ENCODE peak calls at places on chromosomes 11 and 22, in ten cellular contexts. X, T, J, P, K, B, Z, O, M and G are unnamed samples.
A peak's percentile ranks its signal among the peaks of the same experiment; 100 is the strongest.

GRCh38 chr11:83047515-83048225 is 24.0 kb downstream of the RAB30 start:
- DNase-seq in K (no peak), J (no peak), X (no peak), O (no peak), M (no peak), B (no peak), Z (no peak), P (no peak), T (no peak), G (no peak)

GRCh38 chr11:77351281-77351905 is 49.9 kb upstream of the GDPD4 start:
- DNase-seq in T (no peak), Z (no peak), J (no peak), P (no peak), B (no peak), K (no peak), M (no peak), O (no peak), X (no peak), G (no peak)

GRCh38 chr11:29432719-29433325 is 584.0 kb downstream of the KCNA4 start:
- DNase-seq in K (no peak), P (peak; percentile 10), X (peak; percentile 3), J (no peak), T (peak; percentile 2), B (no peak), O (no peak), Z (no peak), M (peak; percentile 17), G (peak; percentile 0)

GRCh38 chr11:6586434-6587359 is 16.7 kb downstream of the RRP8 start:
- DNase-seq in J (no peak), O (no peak), X (no peak), K (no peak), M (no peak), Z (no peak), T (no peak), P (no peak), B (no peak), G (no peak)

GRCh38 chr22:33044059-33044458 is 14.1 kb downstream of the SYN3 start:
- DNase-seq in Z (no peak), T (no peak), K (no peak), X (no peak), B (no peak), J (no peak), M (no peak), O (no peak), P (no peak), G (no peak)

GRCh38 chr11:47233051-47233450 is 15.6 kb downstream of the ACP2 start:
- DNase-seq in J (no peak), Z (peak; percentile 59), B (no peak), X (no peak), O (no peak), M (no peak), K (peak; percentile 14), P (no peak), T (no peak), G (no peak)

GRCh38 chr11:3867209-3868071 is 12.0 kb downstream of the STIM1 start:
- DNase-seq in J (no peak), K (no peak), P (no peak), T (peak; percentile 28), B (no peak), O (peak; percentile 88), X (no peak), M (no peak), Z (peak; percentile 35), G (peak; percentile 69)

GRCh38 chr11:122441702-122442092 is 213.8 kb upstream of the UBASH3B start:
- DNase-seq in M (no peak), T (no peak), O (no peak), P (no peak), Z (no peak), J (no peak), B (no peak), K (no peak), X (no peak), G (no peak)

GRCh38 chr22:37735054-37735453 is 38.2 kb downstream of the TRIOBP start:
- DNase-seq in Z (peak; percentile 82), M (peak; percentile 72), O (no peak), P (peak; percentile 48), X (no peak), T (peak; percentile 72), K (no peak), B (no peak), J (no peak), G (no peak)

GRCh38 chr11:27716850-27717249 is 16.6 kb upstream of the BDNF start:
- DNase-seq in B (no peak), M (no peak), O (no peak), T (no peak), Z (no peak), J (no peak), X (no peak), P (no peak), K (no peak), G (no peak)

GRCh38 chr11:115083129-115083823 is 404.9 kb downstream of the NXPE2 start:
- DNase-seq in M (no peak), Z (no peak), B (no peak), X (no peak), P (peak; percentile 52), T (no peak), O (peak; percentile 8), J (no peak), K (no peak), G (no peak)

GRCh38 chr11:130068986-130069683 is 559 bp upstream of the APLP2 start:
- DNase-seq in B (no peak), T (no peak), O (peak; percentile 81), M (peak; percentile 47), P (no peak), K (peak; percentile 88), Z (peak; percentile 47), J (peak; percentile 90), X (peak; percentile 35), G (no peak)

GRCh38 chr11:130068546-130068985 is 1.1 kb upstream of the APLP2 start:
- DNase-seq in T (peak; percentile 33), M (no peak), K (no peak), Z (no peak), P (no peak), J (no peak), B (no peak), X (no peak), O (no peak), G (no peak)

GRCh38 chr11:130070109-130070828 is 575 bp downstream of the APLP2 start:
- DNase-seq in P (peak; percentile 72), B (peak; percentile 38), M (peak; percentile 15), O (peak; percentile 46), X (no peak), T (no peak), Z (peak; percentile 60), J (peak; percentile 40), K (peak; percentile 73), G (peak; percentile 66)

GRCh38 chr11:130070829-130071205 is 1.1 kb downstream of the APLP2 start:
- DNase-seq in X (no peak), O (peak; percentile 25), K (no peak), T (no peak), J (no peak), M (peak; percentile 4), B (no peak), Z (no peak), P (peak; percentile 70), G (peak; percentile 59)

GRCh38 chr11:130069684-130070108 is at the start of gene APLP2:
- DNase-seq in Z (peak; percentile 99), J (peak; percentile 98), M (peak; percentile 82), O (peak; percentile 100), X (peak; percentile 94), K (peak; percentile 99), T (peak; percentile 97), B (peak; percentile 91), P (peak; percentile 99), G (peak; percentile 99)
- TF ChIP-seq POLR2A in Z (peak; percentile 80), J (peak; percentile 87), M (peak; percentile 93), O (peak; percentile 94), X (peak; percentile 88), K (peak; percentile 33), T (peak; percentile 98), B (peak; percentile 48), P (peak; percentile 99), G (peak; percentile 89)

DNA sequence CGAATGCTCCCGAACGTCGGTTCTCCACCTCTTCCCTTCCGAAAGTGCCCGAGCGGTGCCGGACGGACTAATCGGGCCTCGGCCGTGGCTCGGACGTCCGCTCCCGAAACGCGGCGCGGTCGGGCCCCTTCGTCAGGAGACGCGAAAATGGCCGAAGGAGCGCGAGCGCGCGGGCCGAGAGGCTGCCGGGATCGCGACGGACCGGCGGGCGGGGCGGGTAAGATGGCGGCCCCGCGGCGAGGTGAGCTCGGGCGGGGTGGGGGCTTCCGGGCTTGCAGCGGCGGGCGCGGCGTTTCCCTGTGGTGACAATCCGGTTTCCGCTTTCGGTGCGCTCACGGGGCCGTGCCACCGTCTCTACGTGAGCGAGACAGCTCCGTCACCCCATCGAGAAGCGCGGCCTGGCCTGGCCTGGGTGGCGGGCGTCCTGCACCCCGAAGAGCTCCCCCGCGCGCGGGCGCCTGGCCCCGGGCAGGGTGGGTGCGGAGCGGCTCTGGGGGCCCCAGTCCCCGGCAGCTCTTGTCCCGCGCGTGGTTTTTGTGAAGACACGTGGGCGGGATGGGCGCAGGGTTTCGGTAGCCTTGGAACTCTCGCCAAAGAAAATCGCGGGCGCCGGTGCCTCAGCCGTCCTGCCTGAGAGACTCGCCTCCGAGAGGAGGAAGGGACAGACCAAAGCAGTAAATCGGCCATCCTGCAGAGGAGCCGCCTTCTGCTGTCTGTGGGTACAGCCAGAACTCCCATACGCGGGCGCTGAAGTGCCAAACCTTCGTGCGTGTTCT is at the start of gene TMEM80:
- DNase-seq in T (peak; percentile 93), B (peak; percentile 73), M (peak; percentile 54), P (peak; percentile 98), X (peak; percentile 96), Z (peak; percentile 100), J (peak; percentile 99), K (peak; percentile 100), O (peak; percentile 99), G (peak; percentile 97)
- TF ChIP-seq POLR2A in T (peak; percentile 32), B (peak; percentile 57), M (peak; percentile 89), P (peak; percentile 64), X (peak; percentile 45), Z (peak; percentile 5), J (peak; percentile 61), K (no peak), O (peak; percentile 36), G (peak; percentile 65)

GRCh38 chr11:74981888-74982287 is 6.8 kb upstream of the NEU3 start:
- DNase-seq in J (no peak), Z (no peak), B (no peak), T (peak; percentile 45), P (no peak), M (no peak), K (no peak), O (no peak), X (no peak), G (no peak)
- TF ChIP-seq POLR2A in J (no peak), Z (no peak), B (no peak), T (no peak), P (no peak), M (no peak), K (no peak), O (no peak), X (no peak), G (no peak)

DNA sequence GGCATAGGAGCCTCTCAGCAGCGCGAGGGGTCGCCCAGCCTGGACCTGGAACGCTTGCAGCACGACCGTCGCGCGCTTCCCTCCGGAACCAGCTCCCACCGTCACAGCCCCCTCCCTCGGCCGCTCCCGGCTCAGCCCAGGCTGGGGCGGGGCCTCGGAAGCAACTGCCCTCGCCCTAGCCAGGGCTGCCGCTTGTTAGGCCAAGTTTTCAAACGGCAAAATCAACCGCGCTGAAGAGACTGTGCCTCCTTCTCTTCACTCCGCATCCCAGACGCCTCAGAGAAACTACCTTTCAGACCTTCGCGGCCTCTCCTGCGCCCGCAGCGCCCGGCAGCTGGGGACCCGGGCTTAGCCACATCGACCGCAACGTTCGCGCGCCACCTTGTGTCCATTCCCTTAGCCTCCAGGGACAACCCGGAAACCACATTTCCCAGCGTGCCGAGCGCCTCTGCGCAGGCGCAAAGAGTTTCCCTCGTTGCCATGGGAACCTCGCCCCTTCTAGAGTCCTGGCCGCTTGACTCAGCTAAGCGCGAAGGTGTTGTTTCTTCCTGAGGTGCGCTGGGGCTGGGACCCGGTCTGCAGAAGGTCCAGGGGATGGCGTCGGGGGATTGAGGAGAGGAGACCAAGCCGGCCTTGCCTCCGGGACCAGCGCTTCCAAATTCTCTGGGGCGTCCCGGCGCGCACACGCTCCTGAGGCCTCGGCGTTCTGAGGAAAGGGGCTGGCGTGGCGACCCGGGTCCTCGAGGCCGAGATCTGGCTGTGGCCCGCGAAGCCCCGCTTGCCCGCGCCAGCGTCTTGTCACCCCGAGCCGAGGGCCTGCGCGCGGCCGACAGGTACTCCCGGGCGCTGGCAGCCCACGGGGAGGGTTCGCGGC is 14.3 kb downstream of the SSH3 start:
- DNase-seq in P (peak; percentile 97), O (peak; percentile 97), B (peak; percentile 98), X (peak; percentile 90), T (peak; percentile 93), M (peak; percentile 99), K (peak; percentile 98), Z (peak; percentile 98), J (peak; percentile 97), G (peak; percentile 96)
- TF ChIP-seq POLR2A in P (peak; percentile 47), O (no peak), B (no peak), X (peak; percentile 55), T (peak; percentile 48), M (peak; percentile 88), K (no peak), Z (no peak), J (peak; percentile 51), G (peak; percentile 70)